ENCODE peak calls at places on chromosomes 12 and 14, in six cellular contexts. C, E, F, V, P and B are unnamed samples.
A peak's percentile ranks its signal among the peaks of the same experiment; 100 is the strongest.

GRCh38 chr12:110578522-110579238 is 4.4 kb downstream of the PPTC7 start:
- DNase-seq in C (no peak), E (no peak), F (no peak), V (no peak), P (no peak), B (no peak)

GRCh38 chr14:39219075-39219499 is 14.6 kb upstream of the MIA2 start:
- DNase-seq in C (no peak), E (no peak), F (no peak), V (no peak), P (no peak), B (no peak)

GRCh38 chr14:100341301-100342031 is 18.3 kb downstream of the SLC25A47 start:
- DNase-seq in C (peak; percentile 84), E (no peak), F (peak; percentile 34), V (no peak), P (peak; percentile 90), B (no peak)

GRCh38 chr12:89286506-89286905 is 65.8 kb downstream of the DUSP6 start:
- DNase-seq in C (no peak), E (no peak), F (no peak), V (no peak), P (no peak), B (peak; percentile 5)

GRCh38 chr12:29152223-29152868 is 3.3 kb downstream of the FAR2 start:
- DNase-seq in C (peak; percentile 54), E (no peak), F (no peak), V (no peak), P (no peak), B (no peak)

GRCh38 chr12:121713257-121714155 is 954 bp downstream of the TMEM120B start:
- DNase-seq in C (peak; percentile 4), E (no peak), F (no peak), V (no peak), P (no peak), B (peak; percentile 34)

GRCh38 chr12:126847005-126847629 is 1419.9 kb upstream of the TMEM132C start:
- DNase-seq in C (no peak), E (no peak), F (no peak), V (no peak), P (no peak), B (no peak)

GRCh38 chr12:121711925-121712461 is 559 bp upstream of the TMEM120B start:
- DNase-seq in C (peak; percentile 27), E (no peak), F (peak; percentile 56), V (peak; percentile 58), P (no peak), B (peak; percentile 95)

GRCh38 chr12:101946233-101946611 is 68.8 kb downstream of the DRAM1 start:
- DNase-seq in C (no peak), E (no peak), F (no peak), V (peak; percentile 33), P (no peak), B (no peak)